ENCODE peak calls at places on chromosomes 5 and 9, in four cellular contexts. One of them, this sample, is unnamed.

GRCh38 chr5:76733049-76733417 is 17.1 kb downstream of the F2R start:
- DNase-seq in IMR-90: no peak
- DNase-seq in K562: no peak
- DNase-seq in GM12878: peak
- DNase-seq in this sample: no peak

GRCh38 chr5:177382423-177383029 is 1.7 kb upstream of the SLC34A1 start:
- DNase-seq in IMR-90: peak
- DNase-seq in K562: no peak
- DNase-seq in GM12878: no peak
- DNase-seq in this sample: peak

GRCh38 chr5:137342764-137343163 is 156.4 kb downstream of the SPOCK1 start:
- DNase-seq in IMR-90: no peak
- DNase-seq in K562: no peak
- DNase-seq in GM12878: no peak
- DNase-seq in this sample: no peak

GRCh38 chr5:138103321-138103637 is 19.4 kb downstream of the WNT8A start:
- DNase-seq in IMR-90: no peak
- DNase-seq in K562: no peak
- DNase-seq in GM12878: no peak
- DNase-seq in this sample: no peak

GRCh38 chr5:6772886-6773285 is 59.7 kb downstream of the TENT4A start:
- DNase-seq in IMR-90: no peak
- DNase-seq in K562: no peak
- DNase-seq in GM12878: no peak
- DNase-seq in this sample: no peak

GRCh38 chr9:124399323-124399962 is 15.8 kb downstream of the PSMB7 start:
- DNase-seq in IMR-90: peak
- DNase-seq in K562: no peak
- DNase-seq in GM12878: no peak
- DNase-seq in this sample: peak

GRCh38 chr5:73534001-73534547 is 31.4 kb downstream of the ANKRA2 start:
- DNase-seq in IMR-90: peak
- DNase-seq in K562: no peak
- DNase-seq in GM12878: no peak
- DNase-seq in this sample: no peak

GRCh38 chr5:99000878-99001277 is 72.1 kb upstream of the CHD1 start:
- DNase-seq in IMR-90: peak
- DNase-seq in K562: no peak
- DNase-seq in GM12878: no peak
- DNase-seq in this sample: no peak

GRCh38 chr5:84091400-84091799 is 293.3 kb downstream of the EDIL3 start:
- DNase-seq in IMR-90: no peak
- DNase-seq in K562: no peak
- DNase-seq in GM12878: peak
- DNase-seq in this sample: no peak

GRCh38 chr9:38435526-38435925 is 11.3 kb upstream of the IGFBPL1 start:
- DNase-seq in IMR-90: no peak
- DNase-seq in K562: no peak
- DNase-seq in GM12878: no peak
- DNase-seq in this sample: no peak

GRCh38 chr9:37840560-37841194 is 40.1 kb downstream of the DCAF10 start:
- DNase-seq in IMR-90: peak
- DNase-seq in K562: peak
- DNase-seq in GM12878: no peak
- DNase-seq in this sample: no peak

GRCh38 chr9:93149361-93149760 is 15.3 kb upstream of the NINJ1 start:
- DNase-seq in IMR-90: peak
- DNase-seq in K562: no peak
- DNase-seq in GM12878: no peak
- DNase-seq in this sample: no peak

GRCh38 chr5:9838906-9839305 is 208.8 kb upstream of the TAS2R1 start:
- DNase-seq in IMR-90: no peak
- DNase-seq in K562: no peak
- DNase-seq in GM12878: no peak
- DNase-seq in this sample: no peak

GRCh38 chr9:126587187-126588185 is 26.2 kb upstream of the LMX1B start:
- DNase-seq in IMR-90: no peak
- DNase-seq in K562: no peak
- DNase-seq in GM12878: no peak
- DNase-seq in this sample: no peak

GRCh38 chr5:1440098-1440493 is 5.1 kb downstream of the SLC6A3 start:
- DNase-seq in IMR-90: no peak
- DNase-seq in K562: no peak
- DNase-seq in GM12878: no peak
- DNase-seq in this sample: no peak

GRCh38 chr5:64900618-64901017 is 131.9 kb downstream of the CWC27 start:
- DNase-seq in IMR-90: peak
- DNase-seq in K562: no peak
- DNase-seq in GM12878: no peak
- DNase-seq in this sample: no peak

GRCh38 chr9:134039386-134040175 is 14.3 kb downstream of the BRD3OS start:
- DNase-seq in IMR-90: no peak
- DNase-seq in K562: no peak
- DNase-seq in GM12878: no peak
- DNase-seq in this sample: no peak
- TF ChIP-seq CHD1 in IMR-90: no peak
- TF ChIP-seq CHD1 in K562: no peak
- TF ChIP-seq CHD1 in GM12878: no peak
- TF ChIP-seq CHD1 in this sample: no peak

GRCh38 chr5:26326153-26326759 is 712.1 kb downstream of the CDH9 start:
- DNase-seq in IMR-90: no peak
- DNase-seq in K562: no peak
- DNase-seq in GM12878: no peak
- DNase-seq in this sample: no peak

GRCh38 chr5:26321278-26321677 is 717.1 kb downstream of the CDH9 start:
- DNase-seq in IMR-90: no peak
- DNase-seq in K562: no peak
- DNase-seq in GM12878: no peak
- DNase-seq in this sample: no peak

GRCh38 chr5:26329562-26330189 is 708.7 kb downstream of the CDH9 start:
- DNase-seq in IMR-90: no peak
- DNase-seq in K562: no peak
- DNase-seq in GM12878: no peak
- DNase-seq in this sample: no peak

GRCh38 chr5:26323794-26324193 is 714.6 kb downstream of the CDH9 start:
- DNase-seq in IMR-90: no peak
- DNase-seq in K562: no peak
- DNase-seq in GM12878: no peak
- DNase-seq in this sample: no peak
- TF ChIP-seq CHD1 in IMR-90: no peak
- TF ChIP-seq CHD1 in K562: no peak
- TF ChIP-seq CHD1 in GM12878: no peak
- TF ChIP-seq CHD1 in this sample: no peak

DNA sequence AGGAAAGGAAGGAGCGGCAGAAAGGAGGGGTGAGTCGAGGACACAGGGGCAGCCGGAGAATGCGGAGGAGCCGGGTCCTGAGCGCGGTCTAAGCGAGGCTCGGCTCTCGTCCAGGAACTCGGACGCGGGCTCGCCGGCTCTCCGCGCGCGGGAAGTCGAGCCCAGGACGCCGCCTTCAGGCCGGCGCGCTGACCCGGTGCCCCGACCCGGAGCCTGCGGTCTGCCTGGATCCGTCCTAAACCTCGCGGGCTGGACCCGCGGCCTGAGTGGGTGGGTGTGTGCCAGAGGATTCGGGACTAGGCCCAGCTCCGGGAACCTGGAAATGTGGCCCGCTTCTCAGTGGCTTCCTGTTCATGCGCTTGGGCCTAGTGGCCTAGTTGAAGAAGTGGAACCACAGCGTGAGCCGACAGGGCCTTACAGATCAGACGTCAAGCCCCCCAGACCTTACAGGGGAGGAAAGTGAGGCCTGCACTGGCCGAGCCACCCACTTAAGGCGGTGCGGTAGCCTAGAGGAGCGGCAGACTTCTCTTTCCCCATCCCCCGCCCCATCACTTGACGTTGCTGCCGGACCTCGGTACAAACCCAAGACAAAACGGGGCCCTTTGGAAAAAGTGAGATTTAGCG is 1.2 kb downstream of the CDKN2B-AS1 start:
- DNase-seq in IMR-90: peak
- DNase-seq in K562: no peak
- DNase-seq in GM12878: no peak
- DNase-seq in this sample: peak
- TF ChIP-seq CHD1 in IMR-90: no peak
- TF ChIP-seq CHD1 in K562: no peak
- TF ChIP-seq CHD1 in GM12878: no peak
- TF ChIP-seq CHD1 in this sample: no peak

DNA sequence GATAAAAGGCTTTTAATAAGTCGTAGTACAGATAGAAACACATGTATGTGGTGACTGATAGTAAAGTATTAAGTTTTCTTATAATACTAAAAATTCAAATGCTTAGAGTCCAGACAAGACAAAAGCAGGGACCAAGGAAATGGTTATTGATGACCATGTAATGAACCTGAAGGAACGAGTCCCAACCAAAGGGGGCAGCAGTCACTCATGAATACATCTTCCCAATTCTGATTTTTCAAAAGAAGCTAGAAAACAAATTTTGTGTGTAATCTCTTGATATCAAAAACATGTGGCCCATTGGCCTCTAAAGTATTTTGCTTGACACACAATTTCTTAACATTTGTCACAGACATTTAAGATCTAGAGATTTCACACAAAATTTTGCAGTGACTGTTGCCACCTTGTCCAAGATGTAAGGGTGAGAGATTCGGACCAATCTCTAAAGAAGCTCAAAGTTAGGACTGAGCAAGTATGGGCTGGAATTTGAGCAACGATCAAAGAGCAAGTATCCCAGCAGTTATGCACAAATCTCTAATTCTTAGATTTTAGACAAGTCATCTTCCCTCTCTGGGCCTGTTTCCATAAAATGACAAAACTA is 66.8 kb downstream of the ARL15 start:
- DNase-seq in IMR-90: peak
- DNase-seq in K562: peak
- DNase-seq in GM12878: no peak
- DNase-seq in this sample: no peak
- TF ChIP-seq CHD1 in IMR-90: no peak
- TF ChIP-seq CHD1 in K562: no peak
- TF ChIP-seq CHD1 in GM12878: no peak
- TF ChIP-seq CHD1 in this sample: no peak

GRCh38 chr5:34715711-34716110 is 59.6 kb downstream of the RAI14 start:
- DNase-seq in IMR-90: peak
- DNase-seq in K562: no peak
- DNase-seq in GM12878: no peak
- DNase-seq in this sample: no peak
- TF ChIP-seq CHD1 in IMR-90: no peak
- TF ChIP-seq CHD1 in K562: no peak
- TF ChIP-seq CHD1 in GM12878: no peak
- TF ChIP-seq CHD1 in this sample: no peak

GRCh38 chr9:81607593-81608288 is 81.6 kb downstream of the TLE1 start:
- DNase-seq in IMR-90: no peak
- DNase-seq in K562: no peak
- DNase-seq in GM12878: no peak
- DNase-seq in this sample: no peak
- TF ChIP-seq CHD1 in IMR-90: no peak
- TF ChIP-seq CHD1 in K562: no peak
- TF ChIP-seq CHD1 in GM12878: no peak
- TF ChIP-seq CHD1 in this sample: no peak

GRCh38 chr9:89787595-89787994 is 182.8 kb downstream of the GADD45G start:
- DNase-seq in IMR-90: no peak
- DNase-seq in K562: no peak
- DNase-seq in GM12878: no peak
- DNase-seq in this sample: no peak

GRCh38 chr9:89788457-89788856 is 183.6 kb downstream of the GADD45G start:
- DNase-seq in IMR-90: no peak
- DNase-seq in K562: no peak
- DNase-seq in GM12878: no peak
- DNase-seq in this sample: no peak

GRCh38 chr9:89789922-89790510 is 185.2 kb downstream of the GADD45G start:
- DNase-seq in IMR-90: no peak
- DNase-seq in K562: no peak
- DNase-seq in GM12878: no peak
- DNase-seq in this sample: no peak

GRCh38 chr9:89790542-89791109 is 185.8 kb downstream of the GADD45G start:
- DNase-seq in IMR-90: no peak
- DNase-seq in K562: no peak
- DNase-seq in GM12878: no peak
- DNase-seq in this sample: no peak

DNA sequence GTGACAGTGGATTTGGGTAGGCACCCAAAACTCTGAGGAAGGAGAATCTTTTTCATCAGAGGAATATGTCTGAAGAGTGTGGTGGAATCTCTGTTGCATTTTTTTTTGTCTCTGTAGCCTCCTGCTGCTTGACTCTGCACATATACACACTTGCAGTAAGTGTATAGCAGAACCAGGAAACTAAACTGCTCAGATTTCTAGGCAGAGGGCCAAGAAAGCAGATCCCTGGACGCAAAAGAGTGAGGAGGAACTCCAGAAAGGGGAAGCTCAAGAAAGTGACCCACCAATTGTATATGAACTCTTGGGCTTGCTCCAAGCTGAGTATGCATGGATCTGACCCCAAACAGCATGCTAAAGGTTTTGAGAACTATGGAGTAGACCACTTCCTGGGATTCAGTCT is 181.8 kb downstream of the GADD45G start:
- DNase-seq in IMR-90: no peak
- DNase-seq in K562: no peak
- DNase-seq in GM12878: no peak
- DNase-seq in this sample: no peak
- TF ChIP-seq CHD1 in IMR-90: no peak
- TF ChIP-seq CHD1 in K562: no peak
- TF ChIP-seq CHD1 in GM12878: no peak
- TF ChIP-seq CHD1 in this sample: no peak

This sample was measured in H1.